ENCODE peak calls at places on chromosomes 16 and 17, in ten cellular contexts. One of them, this sample, is unnamed.

GRCh38 chr17:66431910-66432309 is 129.5 kb downstream of the PRKCA start:
- DNase-seq in AG08396: peak; percentile 84
- DNase-seq in endothelial cell: no peak
- DNase-seq in NCI-H1092: no peak
- DNase-seq in central memory CD8-positive, alpha-beta T cell: no peak
- DNase-seq in stimulated activated CD8-positive, alpha-beta memory T cell treated with anti-CD3 and anti-CD28 coated beads, Interleukin-12 subunit alpha, Interleukin-12 subunit beta, amount 100 ng/mL, for 4 hours: no peak
- DNase-seq in heart right ventricle: no peak
- DNase-seq in GM12865: no peak
- DNase-seq in fibroblast of the aortic adventitia: peak; percentile 91
- DNase-seq in stomach: no peak
- DNase-seq in this sample: no peak

GRCh38 chr16:35516551-35516950 is 2057.1 kb downstream of the TP53TG3F start:
- DNase-seq in GM12865: no peak
- DNase-seq in stomach: no peak
- DNase-seq in fibroblast of the aortic adventitia: no peak
- DNase-seq in stimulated activated CD8-positive, alpha-beta memory T cell treated with anti-CD3 and anti-CD28 coated beads, Interleukin-12 subunit alpha, Interleukin-12 subunit beta, amount 100 ng/mL, for 4 hours: no peak
- DNase-seq in AG08396: no peak
- DNase-seq in central memory CD8-positive, alpha-beta T cell: no peak
- DNase-seq in endothelial cell: no peak
- DNase-seq in heart right ventricle: no peak
- DNase-seq in NCI-H1092: no peak
- DNase-seq in this sample: no peak

GRCh38 chr17:8859029-8859803 is 8.3 kb downstream of the PIK3R6 start:
- DNase-seq in NCI-H1092: no peak
- DNase-seq in stomach: no peak
- DNase-seq in AG08396: no peak
- DNase-seq in fibroblast of the aortic adventitia: no peak
- DNase-seq in central memory CD8-positive, alpha-beta T cell: no peak
- DNase-seq in GM12865: peak; percentile 77
- DNase-seq in heart right ventricle: no peak
- DNase-seq in stimulated activated CD8-positive, alpha-beta memory T cell treated with anti-CD3 and anti-CD28 coated beads, Interleukin-12 subunit alpha, Interleukin-12 subunit beta, amount 100 ng/mL, for 4 hours: no peak
- DNase-seq in endothelial cell: no peak
- DNase-seq in this sample: peak; percentile 42

GRCh38 chr17:67617304-67617899 is 100.3 kb upstream of the NOL11 start:
- DNase-seq in AG08396: no peak
- DNase-seq in fibroblast of the aortic adventitia: no peak
- DNase-seq in heart right ventricle: no peak
- DNase-seq in central memory CD8-positive, alpha-beta T cell: no peak
- DNase-seq in GM12865: no peak
- DNase-seq in stomach: no peak
- DNase-seq in endothelial cell: no peak
- DNase-seq in NCI-H1092: no peak
- DNase-seq in stimulated activated CD8-positive, alpha-beta memory T cell treated with anti-CD3 and anti-CD28 coated beads, Interleukin-12 subunit alpha, Interleukin-12 subunit beta, amount 100 ng/mL, for 4 hours: no peak
- DNase-seq in this sample: no peak

GRCh38 chr16:25709182-25709581 is 17.4 kb downstream of the HS3ST4 start:
- DNase-seq in NCI-H1092: no peak
- DNase-seq in central memory CD8-positive, alpha-beta T cell: no peak
- DNase-seq in GM12865: no peak
- DNase-seq in heart right ventricle: no peak
- DNase-seq in endothelial cell: no peak
- DNase-seq in stimulated activated CD8-positive, alpha-beta memory T cell treated with anti-CD3 and anti-CD28 coated beads, Interleukin-12 subunit alpha, Interleukin-12 subunit beta, amount 100 ng/mL, for 4 hours: no peak
- DNase-seq in fibroblast of the aortic adventitia: no peak
- DNase-seq in stomach: no peak
- DNase-seq in AG08396: no peak
- DNase-seq in this sample: no peak

GRCh38 chr17:62724398-62725146 is 83.5 kb downstream of the MARCHF10 start:
- DNase-seq in stimulated activated CD8-positive, alpha-beta memory T cell treated with anti-CD3 and anti-CD28 coated beads, Interleukin-12 subunit alpha, Interleukin-12 subunit beta, amount 100 ng/mL, for 4 hours: peak; percentile 63
- DNase-seq in fibroblast of the aortic adventitia: no peak
- DNase-seq in heart right ventricle: no peak
- DNase-seq in stomach: no peak
- DNase-seq in central memory CD8-positive, alpha-beta T cell: peak; percentile 50
- DNase-seq in GM12865: peak; percentile 95
- DNase-seq in endothelial cell: no peak
- DNase-seq in NCI-H1092: no peak
- DNase-seq in AG08396: no peak
- DNase-seq in this sample: no peak

GRCh38 chr16:84088695-84089395 is 27.9 kb downstream of the MBTPS1 start:
- DNase-seq in NCI-H1092: no peak
- DNase-seq in endothelial cell: no peak
- DNase-seq in central memory CD8-positive, alpha-beta T cell: peak; percentile 32
- DNase-seq in GM12865: peak; percentile 93
- DNase-seq in AG08396: no peak
- DNase-seq in stomach: peak; percentile 44
- DNase-seq in stimulated activated CD8-positive, alpha-beta memory T cell treated with anti-CD3 and anti-CD28 coated beads, Interleukin-12 subunit alpha, Interleukin-12 subunit beta, amount 100 ng/mL, for 4 hours: peak; percentile 15
- DNase-seq in fibroblast of the aortic adventitia: no peak
- DNase-seq in heart right ventricle: peak; percentile 37
- DNase-seq in this sample: no peak

GRCh38 chr17:82729479-82730260 is 5.7 kb upstream of the FN3K start:
- DNase-seq in endothelial cell: no peak
- DNase-seq in heart right ventricle: no peak
- DNase-seq in GM12865: no peak
- DNase-seq in stimulated activated CD8-positive, alpha-beta memory T cell treated with anti-CD3 and anti-CD28 coated beads, Interleukin-12 subunit alpha, Interleukin-12 subunit beta, amount 100 ng/mL, for 4 hours: no peak
- DNase-seq in central memory CD8-positive, alpha-beta T cell: no peak
- DNase-seq in NCI-H1092: no peak
- DNase-seq in fibroblast of the aortic adventitia: no peak
- DNase-seq in AG08396: no peak
- DNase-seq in stomach: no peak
- DNase-seq in this sample: no peak

GRCh38 chr17:17536702-17537101 is 40.5 kb upstream of the RASD1 start:
- DNase-seq in central memory CD8-positive, alpha-beta T cell: no peak
- DNase-seq in NCI-H1092: no peak
- DNase-seq in fibroblast of the aortic adventitia: no peak
- DNase-seq in GM12865: no peak
- DNase-seq in AG08396: no peak
- DNase-seq in stimulated activated CD8-positive, alpha-beta memory T cell treated with anti-CD3 and anti-CD28 coated beads, Interleukin-12 subunit alpha, Interleukin-12 subunit beta, amount 100 ng/mL, for 4 hours: no peak
- DNase-seq in heart right ventricle: no peak
- DNase-seq in endothelial cell: no peak
- DNase-seq in stomach: no peak
- DNase-seq in this sample: no peak

GRCh38 chr17:27551701-27552466 is 79.1 kb upstream of the LGALS9 start:
- DNase-seq in stomach: no peak
- DNase-seq in AG08396: no peak
- DNase-seq in central memory CD8-positive, alpha-beta T cell: no peak
- DNase-seq in heart right ventricle: no peak
- DNase-seq in fibroblast of the aortic adventitia: no peak
- DNase-seq in stimulated activated CD8-positive, alpha-beta memory T cell treated with anti-CD3 and anti-CD28 coated beads, Interleukin-12 subunit alpha, Interleukin-12 subunit beta, amount 100 ng/mL, for 4 hours: no peak
- DNase-seq in endothelial cell: no peak
- DNase-seq in GM12865: no peak
- DNase-seq in NCI-H1092: no peak
- DNase-seq in this sample: no peak

GRCh38 chr16:85555549-85556455 is 57.3 kb upstream of the GSE1 start:
- DNase-seq in stimulated activated CD8-positive, alpha-beta memory T cell treated with anti-CD3 and anti-CD28 coated beads, Interleukin-12 subunit alpha, Interleukin-12 subunit beta, amount 100 ng/mL, for 4 hours: no peak
- DNase-seq in stomach: peak; percentile 55
- DNase-seq in endothelial cell: peak; percentile 55
- DNase-seq in AG08396: peak; percentile 57
- DNase-seq in fibroblast of the aortic adventitia: peak; percentile 51
- DNase-seq in heart right ventricle: peak; percentile 49
- DNase-seq in GM12865: peak; percentile 74
- DNase-seq in central memory CD8-positive, alpha-beta T cell: no peak
- DNase-seq in NCI-H1092: peak; percentile 72
- DNase-seq in this sample: no peak

This sample was measured in aorta.